ENCODE peak calls at places on chromosomes 12 and 14, in four cellular contexts. L is T-helper 1 cell, H is NAMALWA, C is kidney tubule cell. D is an unnamed sample.

GRCh38 chr12:836952-837351 is 84.6 kb downstream of the WNK1 start:
- DNase-seq in L (no peak), H (no peak), C (no peak), D (no peak)

GRCh38 chr14:54567634-54568561 is 970 bp downstream of the SAMD4A start:
- DNase-seq in L (peak), H (peak), C (peak), D (no peak)

GRCh38 chr14:54699087-54699530 is 132.2 kb downstream of the SAMD4A start:
- DNase-seq in L (no peak), H (no peak), C (peak), D (no peak)

GRCh38 chr12:60101715-60102114 is 505.9 kb downstream of the SLC16A7 start:
- DNase-seq in L (no peak), H (no peak), C (peak), D (no peak)

GRCh38 chr14:23061995-23062394 is 4.7 kb upstream of the CDH24 start:
- DNase-seq in L (no peak), H (no peak), C (peak), D (peak)

GRCh38 chr12:131105351-131105735 is 151.6 kb downstream of the ADGRD1 start:
- DNase-seq in L (no peak), H (no peak), C (no peak), D (no peak)

GRCh38 chr14:70188292-70188607 is 501 bp downstream of the SLC8A3 start:
- DNase-seq in L (no peak), H (no peak), C (peak), D (no peak)

GRCh38 chr12:127531561-127531960 is 735.4 kb upstream of the TMEM132C start:
- DNase-seq in L (no peak), H (no peak), C (no peak), D (no peak)

GRCh38 chr12:117294206-117294605 is 67.2 kb downstream of the NOS1 start:
- DNase-seq in L (no peak), H (no peak), C (no peak), D (no peak)

GRCh38 chr12:54207539-54208267 is 18.9 kb upstream of the SMUG1 start:
- DNase-seq in L (peak), H (peak), C (peak), D (peak)

GRCh38 chr14:71423481-71423880 is 508.7 kb upstream of the RGS6 start:
- DNase-seq in L (no peak), H (no peak), C (no peak), D (no peak)

GRCh38 chr12:110670161-110670701 is 18.7 kb downstream of the HVCN1 start:
- DNase-seq in L (no peak), H (peak), C (no peak), D (no peak)

GRCh38 chr14:71287567-71287966 is 380.3 kb downstream of the PCNX1 start:
- DNase-seq in L (no peak), H (no peak), C (no peak), D (no peak)

GRCh38 chr14:81980601-81981310 is 447.1 kb upstream of the SEL1L start:
- DNase-seq in L (no peak), H (no peak), C (no peak), D (no peak)

GRCh38 chr12:62128186-62128965 is 131.8 kb upstream of the USP15 start:
- DNase-seq in L (no peak), H (no peak), C (peak), D (no peak)

GRCh38 chr12:75207338-75208083 is 2.1 kb downstream of the KCNC2 start:
- DNase-seq in L (no peak), H (no peak), C (no peak), D (no peak)

GRCh38 chr12:25864287-25864686 is 94.2 kb upstream of the RASSF8 start:
- DNase-seq in L (no peak), H (no peak), C (no peak), D (no peak)

GRCh38 chr12:39102474-39103209 is 197.3 kb upstream of the CPNE8 start:
- DNase-seq in L (no peak), H (no peak), C (peak), D (no peak)